ENCODE peak calls at places on chromosomes 12 and 14, in six cellular contexts. I is A549; A is cardiac muscle cell; F is AG04450; H is CD4-positive, alpha-beta memory T cell; X is WERI-Rb-1. E is an unnamed sample.

GRCh38 chr12:7959278-7960063 is 23.5 kb upstream of the SLC2A3 start:
- DNase-seq in I (no peak), A (peak), F (no peak), H (peak), X (no peak), E (peak)

GRCh38 chr14:55715889-55716288 is 135.9 kb downstream of the KTN1 start:
- DNase-seq in I (no peak), A (no peak), F (no peak), H (no peak), X (no peak), E (peak)

GRCh38 chr12:22014041-22014782 is 31.8 kb upstream of the CMAS start:
- DNase-seq in I (no peak), A (no peak), F (no peak), H (no peak), X (no peak), E (no peak)

GRCh38 chr14:52023518-52023917 is 34.2 kb downstream of the RTRAF start:
- DNase-seq in I (no peak), A (no peak), F (peak), H (no peak), X (no peak), E (no peak)

GRCh38 chr12:59595557-59596231 is at the start of gene SLC16A7:
- DNase-seq in I (peak), A (peak), F (peak), H (peak), X (peak), E (peak)

GRCh38 chr14:54329082-54329695 is 67.6 kb upstream of the CDKN3 start:
- DNase-seq in I (peak), A (peak), F (no peak), H (no peak), X (peak), E (peak)

GRCh38 chr14:104399432-104400155 is 180.0 kb upstream of the C14orf180 start:
- DNase-seq in I (no peak), A (peak), F (no peak), H (peak), X (no peak), E (no peak)

GRCh38 chr12:131830335-131831020 is 2.3 kb downstream of the MMP17 start:
- DNase-seq in I (peak), A (peak), F (peak), H (peak), X (peak), E (peak)

GRCh38 chr12:103632554-103633216 is 45.6 kb downstream of the STAB2 start:
- DNase-seq in I (peak), A (peak), F (no peak), H (peak), X (peak), E (peak)

GRCh38 chr12:88255224-88255623 is 113.1 kb downstream of the TMTC3 start:
- DNase-seq in I (no peak), A (no peak), F (no peak), H (no peak), X (no peak), E (no peak)

GRCh38 chr12:99911076-99911475 is 73.7 kb downstream of the ANKS1B start:
- DNase-seq in I (peak), A (peak), F (peak), H (no peak), X (no peak), E (no peak)

GRCh38 chr12:120085920-120086319 is 30.6 kb downstream of the RAB35 start:
- DNase-seq in I (no peak), A (no peak), F (no peak), H (no peak), X (no peak), E (no peak)

GRCh38 chr14:83706555-83706954 is 1823.4 kb upstream of the FLRT2 start:
- DNase-seq in I (no peak), A (no peak), F (peak), H (no peak), X (no peak), E (no peak)

GRCh38 chr12:47636908-47637780 is 68.7 kb downstream of the RPAP3 start:
- DNase-seq in I (peak), A (no peak), F (no peak), H (peak), X (peak), E (peak)

GRCh38 chr14:30196861-30197260 is 269.2 kb upstream of the PRKD1 start:
- DNase-seq in I (no peak), A (no peak), F (no peak), H (no peak), X (no peak), E (no peak)

GRCh38 chr14:95234426-95234825 is 77.1 kb upstream of the DICER1 start:
- DNase-seq in I (no peak), A (no peak), F (no peak), H (no peak), X (no peak), E (no peak)

GRCh38 chr12:55927588-55928502 is at the start of gene PYM1:
- DNase-seq in I (peak), A (peak), F (no peak), H (peak), X (peak), E (peak)

GRCh38 chr14:74973003-74973614 is 17.7 kb upstream of the PGF start:
- DNase-seq in I (no peak), A (no peak), F (no peak), H (no peak), X (no peak), E (peak)

GRCh38 chr14:91381801-91382670 is 35.6 kb downstream of the CCDC88C start:
- DNase-seq in I (no peak), A (no peak), F (no peak), H (no peak), X (peak), E (no peak)

GRCh38 chr12:45290218-45290609 is 74.3 kb downstream of the ANO6 start:
- DNase-seq in I (peak), A (no peak), F (peak), H (no peak), X (no peak), E (no peak)

GRCh38 chr12:69415471-69416275 is 54.5 kb upstream of the FRS2 start:
- DNase-seq in I (peak), A (peak), F (peak), H (no peak), X (peak), E (peak)

GRCh38 chr14:101122855-101123129 is 219.3 kb upstream of the RTL1 start:
- DNase-seq in I (no peak), A (no peak), F (no peak), H (no peak), X (no peak), E (no peak)

GRCh38 chr12:113978080-113978479 is 12.0 kb upstream of the RBM19 start:
- DNase-seq in I (no peak), A (no peak), F (no peak), H (no peak), X (no peak), E (no peak)

GRCh38 chr12:131167334-131167733 is 213.6 kb downstream of the ADGRD1 start:
- DNase-seq in I (no peak), A (no peak), F (no peak), H (no peak), X (no peak), E (no peak)

GRCh38 chr12:57479376-57480115 is at the start of gene ARHGAP9:
- DNase-seq in I (no peak), A (no peak), F (no peak), H (peak), X (no peak), E (peak)

GRCh38 chr12:96994900-96995299 is 87.8 kb downstream of the NEDD1 start:
- DNase-seq in I (no peak), A (no peak), F (no peak), H (no peak), X (no peak), E (peak)

GRCh38 chr14:94673071-94673470 is 60.9 kb downstream of the SERPINA3 start:
- DNase-seq in I (no peak), A (no peak), F (no peak), H (no peak), X (no peak), E (no peak)

GRCh38 chr14:105203701-105204100 is 22.6 kb upstream of the NUDT14 start:
- DNase-seq in I (no peak), A (no peak), F (no peak), H (no peak), X (no peak), E (no peak)

GRCh38 chr14:74595006-74595735 is 16.9 kb downstream of the LTBP2 start:
- DNase-seq in I (no peak), A (no peak), F (no peak), H (no peak), X (no peak), E (no peak)

GRCh38 chr12:126668961-126669360 is 1598.0 kb upstream of the TMEM132C start:
- DNase-seq in I (no peak), A (no peak), F (no peak), H (no peak), X (no peak), E (no peak)

GRCh38 chr14:96037891-96038557 is 1.1 kb upstream of the C14orf132 start:
- DNase-seq in I (peak), A (no peak), F (no peak), H (no peak), X (no peak), E (no peak)

GRCh38 chr12:47362131-47362686 is 282.4 kb upstream of the AMIGO2 start:
- DNase-seq in I (no peak), A (no peak), F (no peak), H (no peak), X (no peak), E (no peak)

GRCh38 chr12:132281021-132281420 is 48.4 kb downstream of the GALNT9 start:
- DNase-seq in I (no peak), A (no peak), F (no peak), H (no peak), X (no peak), E (no peak)

GRCh38 chr14:45227566-45227965 is 25.4 kb downstream of the MIS18BP1 start:
- DNase-seq in I (no peak), A (no peak), F (no peak), H (no peak), X (no peak), E (no peak)

GRCh38 chr14:32913725-32914124 is 25.0 kb upstream of the NPAS3 start:
- DNase-seq in I (no peak), A (peak), F (no peak), H (no peak), X (no peak), E (no peak)

GRCh38 chr14:38839743-38840375 is 263.2 kb downstream of the SEC23A start:
- DNase-seq in I (peak), A (no peak), F (no peak), H (no peak), X (no peak), E (no peak)

GRCh38 chr12:694734-695503 is 31.7 kb upstream of the NINJ2 start:
- DNase-seq in I (no peak), A (no peak), F (no peak), H (no peak), X (no peak), E (no peak)

GRCh38 chr12:54368016-54368708 is 3.9 kb upstream of the GPR84 start:
- DNase-seq in I (no peak), A (no peak), F (no peak), H (no peak), X (no peak), E (no peak)

DNA sequence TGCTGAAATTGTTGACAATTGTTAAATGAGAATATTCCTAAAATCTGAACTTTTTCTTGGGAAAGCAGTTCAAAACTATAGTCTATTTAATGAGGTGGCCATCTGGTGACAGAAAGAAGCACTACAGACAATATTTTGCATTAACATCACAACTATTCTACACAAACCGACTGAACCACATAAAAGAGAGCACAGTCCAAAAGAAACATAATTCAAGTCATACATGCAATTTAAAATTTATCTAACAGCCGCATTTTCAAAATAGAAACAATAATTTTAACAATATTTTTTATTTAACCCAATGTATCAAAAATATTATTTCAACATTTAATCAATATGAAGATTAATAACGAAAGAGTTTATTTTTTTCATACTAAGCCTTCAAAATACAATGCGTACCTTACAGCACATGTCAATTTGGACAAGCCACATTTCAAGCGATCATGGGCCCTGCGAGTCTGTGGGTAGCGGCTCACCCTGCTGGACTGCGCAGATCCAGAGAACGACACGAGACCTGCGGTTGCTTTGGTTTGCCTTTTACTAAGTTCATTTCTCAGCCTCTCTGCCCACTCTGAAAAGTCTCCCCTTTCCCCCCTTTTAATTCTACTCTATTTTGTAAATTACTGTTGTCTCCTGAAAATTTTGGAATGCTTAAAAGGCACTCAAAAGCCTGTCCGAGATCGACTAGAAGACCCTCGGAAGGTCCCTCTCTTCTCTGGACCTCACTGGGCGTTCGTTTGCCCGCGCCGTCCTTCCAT is 941 bp upstream of the LRRC9 start:
- DNase-seq in I (peak), A (peak), F (no peak), H (peak), X (peak), E (peak)
- H3K4me3 ChIP-seq in I (peak), A (peak), F (peak), H (peak), X (peak), E (peak)

DNA sequence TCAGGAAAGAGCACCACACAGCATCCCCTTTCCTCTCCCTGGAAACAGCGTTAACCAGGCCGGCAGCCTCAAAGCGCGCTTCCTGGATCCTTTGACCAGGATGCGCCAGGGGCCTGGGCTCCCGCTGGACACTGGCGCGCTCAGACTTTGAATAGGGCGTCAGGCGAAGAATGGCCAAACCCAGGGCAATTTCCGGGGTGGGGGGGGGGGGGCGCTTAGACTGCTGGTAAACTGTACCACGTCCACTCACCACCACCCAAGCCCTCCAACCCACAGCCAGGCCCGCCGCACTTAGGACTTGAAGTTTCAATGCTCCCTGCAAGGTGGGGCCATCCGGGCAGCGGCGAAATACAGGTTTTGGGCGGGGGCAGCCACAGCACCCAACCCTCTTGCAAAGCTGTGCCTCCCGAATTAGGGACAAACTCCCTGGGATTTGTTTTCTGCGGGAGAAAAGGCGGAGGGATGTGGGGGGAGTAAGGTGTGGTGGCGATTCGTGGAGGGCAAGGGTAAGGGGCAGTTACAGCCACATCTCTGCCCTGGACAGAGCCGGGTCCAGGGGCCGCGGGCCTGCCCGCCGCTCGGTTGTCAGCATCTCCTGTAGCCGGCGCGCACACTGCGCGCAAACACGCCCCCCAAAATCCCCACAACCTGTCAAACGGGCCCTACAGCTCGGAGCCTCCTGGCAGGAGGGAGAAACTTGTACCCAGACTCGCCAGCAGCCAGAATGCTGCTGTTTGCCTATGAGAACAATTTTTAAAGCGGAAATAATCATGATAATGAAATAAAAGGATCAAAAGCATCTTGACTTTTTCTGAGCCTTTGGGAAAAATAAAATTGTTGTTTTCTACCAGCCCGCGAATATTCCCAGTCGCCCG is 958 bp downstream of the RTN1 start:
- DNase-seq in I (no peak), A (peak), F (no peak), H (no peak), X (no peak), E (no peak)
- H3K4me3 ChIP-seq in I (peak), A (peak), F (peak), H (no peak), X (peak), E (no peak)

DNA sequence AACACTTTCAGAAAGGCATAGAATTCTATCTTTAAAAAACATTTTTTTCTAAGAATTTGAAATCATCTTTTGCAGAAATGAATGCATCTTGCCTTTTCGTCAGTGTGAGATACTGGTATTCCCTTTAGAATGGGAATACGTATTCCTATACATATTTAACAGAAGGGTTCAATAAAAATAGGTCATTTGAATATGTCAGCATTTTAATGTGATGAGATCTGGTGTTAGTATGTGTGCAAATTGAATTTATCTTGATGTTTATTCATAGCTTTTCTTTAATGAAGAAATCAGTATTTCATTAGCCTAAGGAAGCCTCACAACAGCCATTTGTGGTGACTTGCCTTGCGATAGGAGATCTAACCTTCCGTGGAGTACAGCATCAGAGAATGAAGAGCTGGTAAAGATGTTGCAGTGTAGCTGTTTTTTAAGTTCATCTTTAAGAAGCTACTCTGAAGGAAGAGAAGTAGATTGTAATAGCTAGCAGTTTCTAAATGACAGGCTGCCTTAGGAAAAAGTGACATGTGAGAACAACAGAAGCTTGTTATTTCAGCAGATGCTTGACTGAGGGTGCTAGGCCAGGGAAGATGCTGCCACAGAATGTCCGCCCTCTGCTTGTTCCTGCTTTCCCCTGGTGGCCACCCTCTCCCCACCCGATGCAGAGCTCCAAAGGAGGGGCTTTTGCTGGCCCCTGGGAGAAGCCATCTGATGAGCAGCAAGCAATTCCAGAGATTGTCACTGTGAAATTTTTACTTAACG is 44.4 kb downstream of the WDR20 start:
- DNase-seq in I (no peak), A (no peak), F (no peak), H (no peak), X (no peak), E (no peak)
- H3K4me3 ChIP-seq in I (no peak), A (no peak), F (no peak), H (no peak), X (no peak), E (no peak)

GRCh38 chr14:69259531-69260245 is at the start of gene GALNT16:
- DNase-seq in I (peak), A (peak), F (no peak), H (no peak), X (peak), E (no peak)

GRCh38 chr14:69260246-69260978 is 454 bp downstream of the GALNT16 start:
- DNase-seq in I (peak), A (peak), F (no peak), H (no peak), X (peak), E (no peak)

GRCh38 chr14:69261761-69262331 is 1.9 kb downstream of the GALNT16 start:
- DNase-seq in I (peak), A (peak), F (no peak), H (no peak), X (no peak), E (no peak)

GRCh38 chr14:69260979-69261605 is 1.1 kb downstream of the GALNT16 start:
- DNase-seq in I (peak), A (peak), F (no peak), H (peak), X (peak), E (peak)

GRCh38 chr14:69259176-69259530 is 805 bp upstream of the GALNT16 start:
- DNase-seq in I (no peak), A (no peak), F (no peak), H (no peak), X (no peak), E (no peak)
- H3K4me3 ChIP-seq in I (peak), A (peak), F (peak), H (no peak), X (peak), E (no peak)

GRCh38 chr12:115204957-115205754 is 521.2 kb upstream of the TBX3 start:
- DNase-seq in I (peak), A (no peak), F (no peak), H (no peak), X (no peak), E (no peak)
- H3K4me3 ChIP-seq in I (no peak), A (no peak), F (no peak), H (no peak), X (no peak), E (no peak)

DNA sequence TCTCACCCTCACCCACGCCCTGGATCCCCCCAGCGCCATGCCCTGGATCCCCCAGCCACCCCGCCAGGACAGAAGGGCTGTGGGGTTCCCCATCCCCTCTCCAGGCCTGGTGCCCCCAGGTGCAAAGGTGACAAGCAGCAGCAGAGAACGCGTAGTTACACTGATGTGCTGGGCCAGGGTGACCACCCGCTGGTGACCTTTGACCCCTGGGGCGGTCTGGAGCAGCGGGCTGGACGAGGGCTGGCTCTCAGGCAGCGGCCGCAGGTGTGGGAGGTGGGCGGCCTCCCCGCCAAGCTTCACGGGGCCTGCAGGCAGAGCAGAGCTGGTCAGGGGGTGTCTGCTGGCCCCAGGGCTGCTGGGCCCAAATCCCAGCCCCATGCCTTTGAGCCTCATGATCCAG is 40.1 kb downstream of the RFLNA start:
- DNase-seq in I (no peak), A (no peak), F (no peak), H (no peak), X (no peak), E (no peak)
- H3K4me3 ChIP-seq in I (no peak), A (no peak), F (no peak), H (no peak), X (no peak), E (no peak)

GRCh38 chr12:71152838-71153237 is 5.0 kb downstream of the TSPAN8 start:
- DNase-seq in I (no peak), A (no peak), F (no peak), H (no peak), X (no peak), E (no peak)
- H3K4me3 ChIP-seq in I (no peak), A (no peak), F (no peak), H (no peak), X (no peak), E (no peak)

GRCh38 chr12:107519906-107520859 is 165.4 kb upstream of the PWP1 start:
- DNase-seq in I (no peak), A (no peak), F (no peak), H (no peak), X (no peak), E (no peak)
- H3K4me3 ChIP-seq in I (no peak), A (no peak), F (no peak), H (no peak), X (no peak), E (no peak)

E was measured in GM12865.